ENCODE peak calls at places on chromosomes 2 and 18, in five cellular contexts. F is GM23248, Q is Karpas-422, X is fibroblast of lung, N is HCT116. L is an unnamed sample.

GRCh38 chr2:85988210-85988913 is 99.6 kb upstream of the ST3GAL5 start:
- DNase-seq in F (peak), Q (no peak), X (peak), N (no peak), L (no peak)

GRCh38 chr2:15155959-15156574 is 405.1 kb downstream of the NBAS start:
- DNase-seq in F (no peak), Q (no peak), X (no peak), N (no peak), L (peak)

GRCh38 chr2:132621131-132621875 is 48.7 kb downstream of the LYPD1 start:
- DNase-seq in F (no peak), Q (no peak), X (no peak), N (no peak), L (no peak)

GRCh38 chr2:63790913-63791312 is 50.8 kb upstream of the UGP2 start:
- DNase-seq in F (peak), Q (no peak), X (peak), N (no peak), L (no peak)

GRCh38 chr2:239052720-239053665 is 205.1 kb downstream of the TWIST2 start:
- DNase-seq in F (no peak), Q (no peak), X (no peak), N (no peak), L (no peak)

GRCh38 chr2:17545680-17546613 is 5.5 kb downstream of the VSNL1 start:
- DNase-seq in F (no peak), Q (no peak), X (no peak), N (no peak), L (no peak)

GRCh38 chr2:72893594-72894319 is 6.5 kb downstream of the SPR start:
- DNase-seq in F (peak), Q (peak), X (peak), N (no peak), L (peak)

GRCh38 chr18:13376841-13377351 is 158.3 kb downstream of the LDLRAD4 start:
- DNase-seq in F (no peak), Q (no peak), X (no peak), N (no peak), L (no peak)

GRCh38 chr2:74414913-74415761 is 6.3 kb downstream of the C2orf81 start:
- DNase-seq in F (peak), Q (no peak), X (peak), N (no peak), L (no peak)

GRCh38 chr2:119744335-119744939 is 15.3 kb upstream of the PTPN4 start:
- DNase-seq in F (peak), Q (no peak), X (no peak), N (peak), L (no peak)

GRCh38 chr2:222595573-222595972 is 60.3 kb downstream of the FARSB start:
- DNase-seq in F (no peak), Q (no peak), X (no peak), N (no peak), L (no peak)

GRCh38 chr2:139122711-139123158 is 342.5 kb upstream of the NXPH2 start:
- DNase-seq in F (peak), Q (no peak), X (no peak), N (peak), L (no peak)

GRCh38 chr2:17388790-17389189 is 129.4 kb downstream of the RAD51AP2 start:
- DNase-seq in F (peak), Q (no peak), X (peak), N (no peak), L (no peak)

GRCh38 chr18:80241919-80242777 is 5.2 kb downstream of the PARD6G start:
- DNase-seq in F (no peak), Q (no peak), X (no peak), N (no peak), L (no peak)

GRCh38 chr2:199814845-199815211 is 36.2 kb downstream of the FTCDNL1 start:
- DNase-seq in F (peak), Q (no peak), X (no peak), N (no peak), L (no peak)

GRCh38 chr18:21900594-21901352 is 160.2 kb downstream of the MIB1 start:
- DNase-seq in F (no peak), Q (no peak), X (no peak), N (no peak), L (no peak)

GRCh38 chr2:152097291-152098032 is 1.4 kb downstream of the CACNB4 start:
- DNase-seq in F (peak), Q (no peak), X (peak), N (peak), L (peak)

GRCh38 chr2:36482576-36483214 is 115.3 kb downstream of the FEZ2 start:
- DNase-seq in F (peak), Q (no peak), X (peak), N (no peak), L (no peak)

GRCh38 chr2:163171786-163172549 is 333.4 kb upstream of the KCNH7 start:
- DNase-seq in F (no peak), Q (no peak), X (peak), N (no peak), L (peak)

GRCh38 chr2:67797801-67798535 is 264.8 kb downstream of the C1D start:
- DNase-seq in F (peak), Q (peak), X (peak), N (no peak), L (peak)

GRCh38 chr2:66985901-66986300 is 411.2 kb upstream of the ETAA1 start:
- DNase-seq in F (no peak), Q (no peak), X (peak), N (no peak), L (no peak)

GRCh38 chr2:241822264-241822623 is 13.3 kb downstream of the NEU4 start:
- DNase-seq in F (no peak), Q (no peak), X (no peak), N (no peak), L (no peak)

GRCh38 chr2:26515771-26516170 is 37.8 kb upstream of the OTOF start:
- DNase-seq in F (no peak), Q (no peak), X (no peak), N (no peak), L (no peak)

GRCh38 chr2:176817061-176817565 is 395.5 kb upstream of the HNRNPA3 start:
- DNase-seq in F (peak), Q (peak), X (no peak), N (no peak), L (peak)

GRCh38 chr18:45627204-45627526 is 11.9 kb downstream of the SLC14A2 start:
- DNase-seq in F (no peak), Q (no peak), X (no peak), N (no peak), L (peak)

GRCh38 chr2:99879481-99879880 is 262.9 kb downstream of the AFF3 start:
- DNase-seq in F (no peak), Q (no peak), X (peak), N (no peak), L (no peak)

GRCh38 chr2:170396799-170397459 is 219.0 kb downstream of the MYO3B start:
- DNase-seq in F (peak), Q (peak), X (peak), N (no peak), L (no peak)

DNA sequence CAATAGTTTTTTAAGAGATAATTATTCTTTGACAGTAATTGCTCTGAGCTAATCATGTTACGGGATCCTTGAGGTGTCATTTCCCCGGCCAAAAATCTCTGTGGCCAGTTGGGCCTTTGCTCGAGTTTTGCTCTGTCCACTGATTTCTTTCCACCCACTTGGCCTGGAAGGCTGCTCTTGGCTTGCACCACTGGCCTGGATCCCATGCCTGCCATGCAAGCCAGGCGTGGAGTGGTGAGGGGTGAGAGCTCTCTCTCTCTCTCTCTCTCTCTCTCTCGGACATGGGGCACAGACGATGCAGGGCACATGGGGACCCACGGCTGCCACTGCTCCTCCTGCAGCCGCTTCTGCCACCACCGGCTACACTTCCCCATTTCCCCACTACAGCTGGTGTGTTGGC is 853.0 kb upstream of the GCFC2 start:
- DNase-seq in F (no peak), Q (no peak), X (no peak), N (no peak), L (no peak)
- H3K9ac ChIP-seq in F (no peak), Q (no peak), X (no peak), N (no peak), L (no peak)

GRCh38 chr2:157075924-157076323 is 181.6 kb upstream of the GALNT5 start:
- DNase-seq in F (no peak), Q (no peak), X (no peak), N (no peak), L (no peak)

GRCh38 chr2:157082950-157083349 is 174.6 kb upstream of the GALNT5 start:
- DNase-seq in F (no peak), Q (no peak), X (no peak), N (no peak), L (no peak)

GRCh38 chr2:157076526-157077161 is 180.9 kb upstream of the GALNT5 start:
- DNase-seq in F (no peak), Q (no peak), X (no peak), N (no peak), L (no peak)

DNA sequence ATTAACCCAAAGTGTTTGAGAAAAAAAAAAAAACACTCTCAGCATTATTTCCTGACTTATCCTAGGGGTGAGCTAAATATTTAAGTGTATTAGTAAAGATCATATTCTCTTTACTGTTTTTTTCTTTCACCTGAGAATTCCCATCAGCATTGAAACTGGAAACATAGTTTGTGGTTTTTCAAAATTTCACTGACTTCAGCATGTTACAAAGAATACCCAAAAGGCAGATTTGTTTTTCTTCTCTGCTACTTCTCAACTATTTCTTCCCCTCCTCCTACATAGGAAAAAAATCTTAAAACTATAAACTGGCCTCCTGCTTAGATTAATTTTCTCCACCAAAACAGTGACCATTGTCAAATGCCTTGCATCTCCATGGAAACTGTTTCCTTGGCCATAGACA is 179.8 kb upstream of the GALNT5 start:
- DNase-seq in F (no peak), Q (no peak), X (no peak), N (no peak), L (no peak)
- H3K9ac ChIP-seq in F (no peak), Q (no peak), X (no peak), N (no peak), L (no peak)

DNA sequence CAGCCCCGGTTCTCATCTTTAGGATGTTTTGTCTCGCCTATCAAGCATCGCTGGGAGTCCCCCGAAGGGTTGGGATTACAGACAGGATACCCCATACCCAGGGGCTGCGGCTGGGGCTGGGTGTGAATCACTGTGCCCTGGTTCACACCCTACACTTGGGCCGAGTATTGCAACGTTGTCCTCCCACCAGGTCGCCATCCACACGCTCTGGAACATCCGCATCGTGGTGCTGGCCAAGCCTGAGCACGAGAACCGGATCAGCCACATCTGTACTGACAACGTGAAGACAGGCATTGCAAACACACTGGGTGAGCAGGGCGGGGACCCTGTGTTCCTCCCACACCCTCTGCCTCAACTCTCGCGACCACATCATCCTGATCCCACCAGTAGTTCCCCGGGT is 87.4 kb upstream of the ATG16L1 start:
- DNase-seq in F (no peak), Q (no peak), X (no peak), N (no peak), L (no peak)
- H3K9ac ChIP-seq in F (no peak), Q (no peak), X (no peak), N (no peak), L (no peak)

GRCh38 chr2:1702186-1702565 is 42.1 kb downstream of the PXDN start:
- DNase-seq in F (no peak), Q (no peak), X (no peak), N (no peak), L (no peak)
- H3K9ac ChIP-seq in F (no peak), Q (no peak), X (no peak), N (no peak), L (no peak)

L was measured in neural progenitor cell.